ENCODE peak calls at places on chromosomes 1 and 21, in eight cellular contexts. One of them, this sample, is unnamed. For H3K4me1, the result is how much of the 10 kb centered on the place peaks cover.

GRCh38 chr1:108897865-108898720 is 21.3 kb downstream of the GPSM2 start:
- DNase-seq in uterus: peak
- DNase-seq in colonic mucosa: peak
- DNase-seq in endothelial cell of umbilical vein: peak
- DNase-seq in psoas muscle: no peak
- DNase-seq in tibial artery: no peak
- DNase-seq in adrenal gland: peak
- DNase-seq in lower lobe of right lung: no peak
- DNase-seq in this sample: no peak

GRCh38 chr1:161001537-161001936 is 19.4 kb downstream of the F11R start:
- DNase-seq in uterus: no peak
- DNase-seq in tibial artery: peak
- DNase-seq in lower lobe of right lung: no peak
- DNase-seq in colonic mucosa: no peak
- DNase-seq in endothelial cell of umbilical vein: no peak
- DNase-seq in psoas muscle: no peak
- DNase-seq in adrenal gland: no peak
- DNase-seq in this sample: no peak

GRCh38 chr1:156816561-156817328 is at the start of gene SH2D2A:
- DNase-seq in colonic mucosa: peak
- DNase-seq in endothelial cell of umbilical vein: no peak
- DNase-seq in uterus: no peak
- DNase-seq in psoas muscle: peak
- DNase-seq in tibial artery: peak
- DNase-seq in lower lobe of right lung: peak
- DNase-seq in adrenal gland: peak
- DNase-seq in this sample: peak

GRCh38 chr1:15525043-15525958 is 1.3 kb upstream of the CASP9 start:
- DNase-seq in lower lobe of right lung: peak
- DNase-seq in adrenal gland: peak
- DNase-seq in colonic mucosa: peak
- DNase-seq in psoas muscle: no peak
- DNase-seq in tibial artery: peak
- DNase-seq in endothelial cell of umbilical vein: no peak
- DNase-seq in uterus: peak
- DNase-seq in this sample: peak

GRCh38 chr1:211548321-211549091 is 30.5 kb downstream of the SLC30A1 start:
- DNase-seq in uterus: no peak
- DNase-seq in lower lobe of right lung: no peak
- DNase-seq in endothelial cell of umbilical vein: no peak
- DNase-seq in colonic mucosa: peak
- DNase-seq in adrenal gland: no peak
- DNase-seq in tibial artery: no peak
- DNase-seq in psoas muscle: no peak
- DNase-seq in this sample: no peak

GRCh38 chr1:71695084-71695483 is 587.3 kb downstream of the NEGR1 start:
- DNase-seq in tibial artery: no peak
- DNase-seq in uterus: no peak
- DNase-seq in colonic mucosa: no peak
- DNase-seq in adrenal gland: no peak
- DNase-seq in psoas muscle: no peak
- DNase-seq in lower lobe of right lung: no peak
- DNase-seq in endothelial cell of umbilical vein: no peak
- DNase-seq in this sample: no peak

GRCh38 chr1:6033986-6034749 is 11.5 kb upstream of the KCNAB2 start:
- DNase-seq in adrenal gland: peak
- DNase-seq in colonic mucosa: peak
- DNase-seq in tibial artery: no peak
- DNase-seq in uterus: no peak
- DNase-seq in lower lobe of right lung: peak
- DNase-seq in psoas muscle: peak
- DNase-seq in endothelial cell of umbilical vein: peak
- DNase-seq in this sample: no peak

GRCh38 chr1:40740039-40740991 is 43.3 kb upstream of the KCNQ4 start:
- DNase-seq in colonic mucosa: peak
- DNase-seq in psoas muscle: no peak
- DNase-seq in uterus: peak
- DNase-seq in tibial artery: no peak
- DNase-seq in lower lobe of right lung: no peak
- DNase-seq in adrenal gland: no peak
- DNase-seq in endothelial cell of umbilical vein: no peak
- DNase-seq in this sample: no peak

GRCh38 chr1:20380175-20380574 is 89.5 kb downstream of the VWA5B1 start:
- DNase-seq in colonic mucosa: no peak
- DNase-seq in lower lobe of right lung: no peak
- DNase-seq in endothelial cell of umbilical vein: no peak
- DNase-seq in psoas muscle: no peak
- DNase-seq in uterus: no peak
- DNase-seq in adrenal gland: no peak
- DNase-seq in tibial artery: no peak
- DNase-seq in this sample: no peak

GRCh38 chr1:25568090-25568833 is 24.9 kb downstream of the LDLRAP1 start:
- DNase-seq in psoas muscle: peak
- DNase-seq in adrenal gland: peak
- DNase-seq in uterus: no peak
- DNase-seq in colonic mucosa: no peak
- DNase-seq in tibial artery: peak
- DNase-seq in lower lobe of right lung: no peak
- DNase-seq in endothelial cell of umbilical vein: peak
- DNase-seq in this sample: no peak

GRCh38 chr1:25567710-25568089 is 24.3 kb downstream of the LDLRAP1 start:
- DNase-seq in lower lobe of right lung: no peak
- DNase-seq in tibial artery: no peak
- DNase-seq in adrenal gland: no peak
- DNase-seq in colonic mucosa: no peak
- DNase-seq in uterus: no peak
- DNase-seq in psoas muscle: peak
- DNase-seq in endothelial cell of umbilical vein: no peak
- DNase-seq in this sample: no peak

GRCh38 chr1:25569599-25570458 is 26.4 kb downstream of the LDLRAP1 start:
- DNase-seq in tibial artery: no peak
- DNase-seq in colonic mucosa: no peak
- DNase-seq in adrenal gland: no peak
- DNase-seq in psoas muscle: no peak
- DNase-seq in lower lobe of right lung: no peak
- DNase-seq in endothelial cell of umbilical vein: no peak
- DNase-seq in uterus: no peak
- DNase-seq in this sample: no peak

GRCh38 chr1:25570798-25571521 is 27.6 kb downstream of the LDLRAP1 start:
- DNase-seq in adrenal gland: no peak
- DNase-seq in tibial artery: no peak
- DNase-seq in colonic mucosa: no peak
- DNase-seq in endothelial cell of umbilical vein: no peak
- DNase-seq in psoas muscle: no peak
- DNase-seq in lower lobe of right lung: no peak
- DNase-seq in uterus: no peak
- DNase-seq in this sample: no peak

GRCh38 chr1:25568834-25569598 is 25.6 kb downstream of the LDLRAP1 start:
- DNase-seq in psoas muscle: peak
- DNase-seq in adrenal gland: peak
- DNase-seq in endothelial cell of umbilical vein: no peak
- DNase-seq in uterus: peak
- DNase-seq in colonic mucosa: no peak
- DNase-seq in tibial artery: no peak
- DNase-seq in lower lobe of right lung: no peak
- DNase-seq in this sample: no peak
- H3K4me1 ChIP-seq in psoas muscle: half or more
- H3K4me1 ChIP-seq in adrenal gland: under half
- H3K4me1 ChIP-seq in endothelial cell of umbilical vein: under half
- H3K4me1 ChIP-seq in uterus: under half
- H3K4me1 ChIP-seq in colonic mucosa: under half
- H3K4me1 ChIP-seq in tibial artery: under half
- H3K4me1 ChIP-seq in lower lobe of right lung: under half
- H3K4me1 ChIP-seq in this sample: under half

GRCh38 chr1:65995326-65995725 is 202.6 kb downstream of the PDE4B start:
- DNase-seq in uterus: no peak
- DNase-seq in lower lobe of right lung: no peak
- DNase-seq in endothelial cell of umbilical vein: no peak
- DNase-seq in colonic mucosa: no peak
- DNase-seq in tibial artery: no peak
- DNase-seq in psoas muscle: no peak
- DNase-seq in adrenal gland: no peak
- DNase-seq in this sample: no peak
- TF ChIP-seq CTCF in uterus: no peak
- TF ChIP-seq CTCF in lower lobe of right lung: no peak
- TF ChIP-seq CTCF in endothelial cell of umbilical vein: no peak
- TF ChIP-seq CTCF in colonic mucosa: no peak
- TF ChIP-seq CTCF in tibial artery: no peak
- TF ChIP-seq CTCF in psoas muscle: no peak
- TF ChIP-seq CTCF in adrenal gland: no peak
- TF ChIP-seq CTCF in this sample: no peak

GRCh38 chr1:61448017-61448383 is 276.9 kb downstream of the TM2D1 start:
- DNase-seq in adrenal gland: no peak
- DNase-seq in psoas muscle: no peak
- DNase-seq in tibial artery: no peak
- DNase-seq in uterus: no peak
- DNase-seq in endothelial cell of umbilical vein: no peak
- DNase-seq in colonic mucosa: no peak
- DNase-seq in lower lobe of right lung: no peak
- DNase-seq in this sample: no peak
- H3K4me1 ChIP-seq in adrenal gland: under half
- H3K4me1 ChIP-seq in psoas muscle: half or more
- H3K4me1 ChIP-seq in tibial artery: under half
- H3K4me1 ChIP-seq in uterus: under half
- H3K4me1 ChIP-seq in endothelial cell of umbilical vein: under half
- H3K4me1 ChIP-seq in colonic mucosa: under half
- H3K4me1 ChIP-seq in lower lobe of right lung: half or more
- H3K4me1 ChIP-seq in this sample: half or more

GRCh38 chr1:231094421-231094820 is 54.4 kb upstream of the FAM89A start:
- DNase-seq in lower lobe of right lung: no peak
- DNase-seq in psoas muscle: no peak
- DNase-seq in tibial artery: no peak
- DNase-seq in endothelial cell of umbilical vein: no peak
- DNase-seq in uterus: no peak
- DNase-seq in colonic mucosa: no peak
- DNase-seq in adrenal gland: no peak
- DNase-seq in this sample: no peak

GRCh38 chr1:231091415-231091814 is 51.4 kb upstream of the FAM89A start:
- DNase-seq in tibial artery: no peak
- DNase-seq in endothelial cell of umbilical vein: no peak
- DNase-seq in uterus: no peak
- DNase-seq in adrenal gland: no peak
- DNase-seq in lower lobe of right lung: no peak
- DNase-seq in colonic mucosa: no peak
- DNase-seq in psoas muscle: no peak
- DNase-seq in this sample: no peak

GRCh38 chr1:231092380-231092779 is 52.3 kb upstream of the FAM89A start:
- DNase-seq in tibial artery: no peak
- DNase-seq in lower lobe of right lung: no peak
- DNase-seq in endothelial cell of umbilical vein: no peak
- DNase-seq in adrenal gland: no peak
- DNase-seq in uterus: no peak
- DNase-seq in colonic mucosa: no peak
- DNase-seq in psoas muscle: no peak
- DNase-seq in this sample: no peak

GRCh38 chr1:231093158-231093922 is 53.3 kb upstream of the FAM89A start:
- DNase-seq in lower lobe of right lung: no peak
- DNase-seq in colonic mucosa: no peak
- DNase-seq in uterus: no peak
- DNase-seq in tibial artery: no peak
- DNase-seq in adrenal gland: no peak
- DNase-seq in psoas muscle: no peak
- DNase-seq in endothelial cell of umbilical vein: peak
- DNase-seq in this sample: no peak

GRCh38 chr1:231091853-231092301 is 51.8 kb upstream of the FAM89A start:
- DNase-seq in uterus: no peak
- DNase-seq in tibial artery: no peak
- DNase-seq in adrenal gland: no peak
- DNase-seq in colonic mucosa: peak
- DNase-seq in psoas muscle: no peak
- DNase-seq in lower lobe of right lung: peak
- DNase-seq in endothelial cell of umbilical vein: peak
- DNase-seq in this sample: no peak
- TF ChIP-seq CTCF in uterus: no peak
- TF ChIP-seq CTCF in tibial artery: no peak
- TF ChIP-seq CTCF in adrenal gland: peak
- TF ChIP-seq CTCF in colonic mucosa: peak
- TF ChIP-seq CTCF in psoas muscle: peak
- TF ChIP-seq CTCF in lower lobe of right lung: peak
- TF ChIP-seq CTCF in endothelial cell of umbilical vein: peak
- TF ChIP-seq CTCF in this sample: no peak

GRCh38 chr21:25964926-25965325 is 205.6 kb downstream of the APP start:
- DNase-seq in psoas muscle: no peak
- DNase-seq in lower lobe of right lung: no peak
- DNase-seq in adrenal gland: no peak
- DNase-seq in colonic mucosa: no peak
- DNase-seq in tibial artery: no peak
- DNase-seq in endothelial cell of umbilical vein: no peak
- DNase-seq in uterus: no peak
- DNase-seq in this sample: no peak
- H3K4me1 ChIP-seq in psoas muscle: under half
- H3K4me1 ChIP-seq in lower lobe of right lung: under half
- H3K4me1 ChIP-seq in adrenal gland: under half
- H3K4me1 ChIP-seq in colonic mucosa: under half
- H3K4me1 ChIP-seq in tibial artery: under half
- H3K4me1 ChIP-seq in endothelial cell of umbilical vein: half or more
- H3K4me1 ChIP-seq in uterus: under half
- H3K4me1 ChIP-seq in this sample: under half

GRCh38 chr1:205810448-205811157 is 2.4 kb downstream of the SLC41A1 start:
- DNase-seq in lower lobe of right lung: no peak
- DNase-seq in tibial artery: no peak
- DNase-seq in adrenal gland: no peak
- DNase-seq in uterus: no peak
- DNase-seq in psoas muscle: no peak
- DNase-seq in endothelial cell of umbilical vein: no peak
- DNase-seq in colonic mucosa: no peak
- DNase-seq in this sample: no peak
- TF ChIP-seq CTCF in lower lobe of right lung: no peak
- TF ChIP-seq CTCF in tibial artery: no peak
- TF ChIP-seq CTCF in adrenal gland: no peak
- TF ChIP-seq CTCF in uterus: no peak
- TF ChIP-seq CTCF in psoas muscle: no peak
- TF ChIP-seq CTCF in endothelial cell of umbilical vein: peak
- TF ChIP-seq CTCF in colonic mucosa: no peak
- TF ChIP-seq CTCF in this sample: no peak

GRCh38 chr1:12604114-12604874 is 13.7 kb downstream of the DHRS3 start:
- DNase-seq in colonic mucosa: peak
- DNase-seq in adrenal gland: peak
- DNase-seq in psoas muscle: no peak
- DNase-seq in uterus: peak
- DNase-seq in tibial artery: peak
- DNase-seq in lower lobe of right lung: no peak
- DNase-seq in endothelial cell of umbilical vein: peak
- DNase-seq in this sample: peak

GRCh38 chr1:12604986-12605385 is 13.0 kb downstream of the DHRS3 start:
- DNase-seq in colonic mucosa: no peak
- DNase-seq in adrenal gland: no peak
- DNase-seq in tibial artery: no peak
- DNase-seq in psoas muscle: no peak
- DNase-seq in lower lobe of right lung: no peak
- DNase-seq in endothelial cell of umbilical vein: no peak
- DNase-seq in uterus: no peak
- DNase-seq in this sample: no peak

GRCh38 chr1:12601690-12602632 is 16.0 kb downstream of the DHRS3 start:
- DNase-seq in lower lobe of right lung: no peak
- DNase-seq in colonic mucosa: peak
- DNase-seq in uterus: no peak
- DNase-seq in psoas muscle: no peak
- DNase-seq in endothelial cell of umbilical vein: peak
- DNase-seq in adrenal gland: no peak
- DNase-seq in tibial artery: no peak
- DNase-seq in this sample: no peak

GRCh38 chr1:12602633-12603024 is 15.4 kb downstream of the DHRS3 start:
- DNase-seq in uterus: no peak
- DNase-seq in adrenal gland: no peak
- DNase-seq in tibial artery: no peak
- DNase-seq in colonic mucosa: peak
- DNase-seq in lower lobe of right lung: no peak
- DNase-seq in endothelial cell of umbilical vein: no peak
- DNase-seq in psoas muscle: no peak
- DNase-seq in this sample: no peak

GRCh38 chr1:12603224-12603623 is 14.8 kb downstream of the DHRS3 start:
- DNase-seq in endothelial cell of umbilical vein: peak
- DNase-seq in adrenal gland: no peak
- DNase-seq in colonic mucosa: no peak
- DNase-seq in uterus: no peak
- DNase-seq in tibial artery: no peak
- DNase-seq in lower lobe of right lung: no peak
- DNase-seq in psoas muscle: no peak
- DNase-seq in this sample: no peak
- H3K4me1 ChIP-seq in endothelial cell of umbilical vein: under half
- H3K4me1 ChIP-seq in adrenal gland: under half
- H3K4me1 ChIP-seq in colonic mucosa: under half
- H3K4me1 ChIP-seq in uterus: under half
- H3K4me1 ChIP-seq in tibial artery: under half
- H3K4me1 ChIP-seq in lower lobe of right lung: half or more
- H3K4me1 ChIP-seq in psoas muscle: half or more
- H3K4me1 ChIP-seq in this sample: half or more

This sample was measured in ascending aorta.